ENCODE peak calls at places on chromosomes 16 and 17, in five cellular contexts. W is lung, V is IMR-90, Q is gastrocnemius medialis, L is DND-41. A is an unnamed sample.

GRCh38 chr16:82761858-82762257 is 135.1 kb downstream of the CDH13 start:
- DNase-seq in V (peak; percentile 38), L (no peak), Q (no peak), W (no peak), A (no peak)

GRCh38 chr17:57868007-57868774 is 18.3 kb upstream of the MRPS23 start:
- DNase-seq in L (peak; percentile 88), W (peak; percentile 67), V (peak; percentile 94), Q (peak; percentile 69), A (peak; percentile 32)

GRCh38 chr17:69874220-69874670 is 200.8 kb upstream of the KCNJ16 start:
- DNase-seq in V (peak; percentile 87), L (no peak), Q (no peak), W (no peak), A (no peak)

GRCh38 chr17:72700226-72700625 is 392.3 kb downstream of the SLC39A11 start:
- DNase-seq in W (no peak), L (no peak), Q (no peak), V (no peak), A (no peak)

GRCh38 chr17:36611345-36612072 is 10.1 kb downstream of the MRM1 start:
- DNase-seq in L (no peak), V (peak; percentile 85), W (no peak), Q (no peak), A (no peak)

GRCh38 chr17:31499771-31500554 is 108.5 kb downstream of the RAB11FIP4 start:
- DNase-seq in W (no peak), V (peak; percentile 22), Q (peak; percentile 85), L (no peak), A (no peak)

GRCh38 chr16:23206986-23207385 is 24.4 kb downstream of the SCNN1G start:
- DNase-seq in V (no peak), W (no peak), L (no peak), Q (no peak), A (no peak)

GRCh38 chr17:47281246-47281645 is 27.6 kb downstream of the ITGB3 start:
- DNase-seq in Q (no peak), L (no peak), V (no peak), W (no peak), A (no peak)

GRCh38 chr17:20010099-20010863 is 1.1 kb downstream of the SPECC1 start:
- DNase-seq in Q (no peak), W (no peak), V (peak; percentile 61), L (no peak), A (no peak)

GRCh38 chr16:11232852-11233726 is 22.9 kb downstream of the SOCS1 start:
- DNase-seq in Q (no peak), W (peak; percentile 53), L (peak; percentile 99), V (no peak), A (no peak)

GRCh38 chr16:35574454-35575431 is 2115.3 kb downstream of the TP53TG3F start:
- DNase-seq in W (no peak), V (no peak), L (no peak), Q (no peak), A (no peak)

GRCh38 chr17:57989011-57989345 is 924 bp upstream of the VEZF1 start:
- DNase-seq in Q (no peak), V (peak; percentile 50), L (no peak), W (no peak), A (no peak)

GRCh38 chr16:19666451-19666850 is 51.6 kb downstream of the KNOP1 start:
- DNase-seq in V (no peak), L (no peak), W (no peak), Q (no peak), A (no peak)

GRCh38 chr16:52078716-52079655 is 468.0 kb downstream of the TOX3 start:
- DNase-seq in Q (no peak), V (no peak), W (no peak), L (no peak), A (no peak)

GRCh38 chr16:31250782-31251384 is 8.9 kb upstream of the ITGAM start:
- DNase-seq in Q (no peak), L (no peak), W (no peak), V (no peak), A (no peak)

GRCh38 chr16:84859681-84860080 is 39.9 kb downstream of the CRISPLD2 start:
- DNase-seq in V (no peak), L (no peak), W (no peak), Q (no peak), A (no peak)

GRCh38 chr17:50871369-50871768 is 5.2 kb upstream of the TOB1 start:
- DNase-seq in Q (no peak), V (no peak), W (no peak), L (peak; percentile 50), A (no peak)

GRCh38 chr17:82675476-82676245 is 22.8 kb downstream of the RAB40B start:
- DNase-seq in Q (no peak), W (no peak), L (no peak), V (no peak), A (no peak)
- H3K4me1 ChIP-seq in Q (peaks cover 8% of the 10 kb centered on the region), W (no peaks in the 10 kb centered on the region), L (no peaks in the 10 kb centered on the region), V (no peaks in the 10 kb centered on the region), A (no peaks in the 10 kb centered on the region)

DNA sequence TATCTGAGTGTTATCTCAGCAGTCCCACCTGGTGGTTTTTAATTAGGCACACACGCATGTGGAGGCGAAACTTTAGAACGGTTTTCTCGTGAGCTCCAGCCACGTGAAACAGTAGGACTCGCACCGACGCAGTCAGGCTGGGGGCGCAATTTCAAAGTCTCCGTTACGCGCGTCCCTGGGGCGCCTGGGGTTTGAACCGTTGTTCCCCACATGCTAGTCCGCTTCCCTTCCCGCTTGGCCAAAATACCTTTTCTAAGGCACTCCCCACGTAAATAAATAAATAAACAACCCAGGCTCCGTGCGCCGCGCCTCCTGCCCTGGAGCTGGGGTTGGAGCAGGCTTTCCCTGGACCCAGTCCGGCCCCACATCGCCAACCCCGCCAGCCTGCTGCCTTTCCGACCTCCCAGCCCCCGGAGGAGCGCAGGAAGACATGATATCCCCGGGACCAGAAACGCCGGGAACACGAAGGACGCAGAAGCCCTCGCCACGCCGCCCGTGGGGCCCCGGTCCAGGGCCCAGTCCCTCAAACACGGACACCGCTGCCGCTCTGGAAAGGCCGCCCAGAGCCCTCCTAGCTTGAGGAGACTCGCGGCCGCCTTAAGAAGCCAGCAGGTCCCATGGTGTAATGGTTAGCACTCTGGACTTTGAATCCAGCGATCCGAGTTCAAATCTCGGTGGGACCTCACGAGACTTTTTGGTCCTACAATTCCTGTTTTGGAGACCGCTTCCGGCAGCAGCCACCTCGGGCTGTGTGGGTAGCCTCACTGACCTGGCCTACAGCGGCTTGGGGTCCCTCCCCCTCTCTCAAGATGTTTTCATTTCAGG is 18.2 kb downstream of the GNGT2 start:
- DNase-seq in V (peak; percentile 77), W (peak; percentile 91), Q (peak; percentile 83), L (peak; percentile 88), A (no peak)
- TF ChIP-seq CTCF in V (peak; percentile 35), W (peak; percentile 22), Q (peak; percentile 11), L (peak; percentile 58), A (peak; percentile 12)

GRCh38 chr16:89172901-89173628 is 1.5 kb downstream of the CDH15 start:
- DNase-seq in W (no peak), V (no peak), L (no peak), Q (no peak), A (no peak)

GRCh38 chr16:89169778-89170177 is 1.8 kb upstream of the CDH15 start:
- DNase-seq in V (no peak), L (no peak), Q (no peak), W (no peak), A (no peak)

GRCh38 chr16:89172171-89172900 is 788 bp downstream of the CDH15 start:
- DNase-seq in W (no peak), V (no peak), L (no peak), Q (no peak), A (no peak)

GRCh38 chr16:89170346-89171215 is 967 bp upstream of the CDH15 start:
- DNase-seq in V (no peak), W (peak; percentile 74), L (peak; percentile 42), Q (no peak), A (no peak)

GRCh38 chr16:89171216-89172170 is at the start of gene CDH15:
- DNase-seq in Q (peak; percentile 96), V (peak; percentile 75), W (peak; percentile 95), L (peak; percentile 92), A (peak; percentile 64)
- H3K4me3 ChIP-seq in Q (peak within 1 kb of the TSS; percentile 81), V (peak within 1 kb of the TSS; percentile 29), W (no peak within 1 kb of the TSS), L (peak within 1 kb of the TSS; percentile 27), A (no peak within 1 kb of the TSS)

GRCh38 chr17:29615048-29615385 is 7.7 kb downstream of the CORO6 start:
- DNase-seq in Q (no peak), V (no peak), W (no peak), L (peak; percentile 44), A (no peak)

GRCh38 chr17:29612404-29613370 is 10.0 kb downstream of the CORO6 start:
- DNase-seq in L (no peak), V (no peak), W (no peak), Q (peak; percentile 1), A (no peak)

GRCh38 chr17:29613371-29613837 is 9.3 kb downstream of the CORO6 start:
- DNase-seq in L (no peak), Q (peak; percentile 88), W (peak; percentile 92), V (peak; percentile 59), A (peak; percentile 59)

GRCh38 chr17:29614345-29615047 is 8.2 kb downstream of the CORO6 start:
- DNase-seq in Q (no peak), W (no peak), L (no peak), V (no peak), A (no peak)

DNA sequence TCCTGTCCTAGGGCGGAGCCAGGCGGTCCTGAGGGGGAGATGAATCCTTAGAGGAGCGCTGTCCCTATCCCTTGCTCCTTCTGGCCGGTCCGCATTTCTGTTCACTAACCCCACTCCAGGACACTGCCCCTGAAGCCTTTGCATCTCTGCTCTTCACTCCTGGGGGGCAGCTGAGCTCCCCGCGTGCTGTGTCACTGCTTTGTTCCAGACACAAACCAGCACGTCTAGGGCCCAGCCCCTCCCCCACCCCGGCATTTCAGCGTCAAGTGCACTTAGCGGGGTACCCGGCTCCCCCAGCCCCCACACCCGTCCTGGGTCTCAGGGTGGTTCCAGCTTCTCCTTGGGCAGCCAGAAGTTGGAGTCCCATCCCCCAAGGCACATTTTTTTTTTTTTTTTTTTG is 8.9 kb downstream of the CORO6 start:
- DNase-seq in L (no peak), V (no peak), W (no peak), Q (no peak), A (no peak)
- H3K4me1 ChIP-seq in L (peaks cover 34% of the 10 kb centered on the region), V (no peaks in the 10 kb centered on the region), W (no peaks in the 10 kb centered on the region), Q (peaks cover 50% of the 10 kb centered on the region), A (peaks cover 57% of the 10 kb centered on the region)

GRCh38 chr16:3135120-3135715 is 389 bp downstream of the ZNF213 start:
- DNase-seq in L (no peak), W (no peak), V (no peak), Q (no peak), A (no peak)

GRCh38 chr16:3137267-3137666 is 2.4 kb downstream of the ZNF213 start:
- DNase-seq in V (no peak), L (no peak), Q (no peak), W (no peak), A (no peak)

GRCh38 chr16:3131755-3132377 is 3.0 kb upstream of the ZNF213 start:
- DNase-seq in V (peak; percentile 35), Q (no peak), L (peak; percentile 62), W (no peak), A (no peak)

GRCh38 chr16:3138342-3138741 is 3.5 kb downstream of the ZNF213 start:
- DNase-seq in W (no peak), Q (no peak), L (no peak), V (no peak), A (no peak)

GRCh38 chr16:3134338-3135119 is at the start of gene ZNF213:
- DNase-seq in V (peak; percentile 97), L (peak; percentile 97), W (peak; percentile 95), Q (peak; percentile 96), A (peak; percentile 86)
- TF ChIP-seq CTCF in V (no peak), L (no peak), W (no peak), Q (no peak), A (no peak)

GRCh38 chr17:75044716-75045115 is 2.1 kb downstream of the ATP5PD start:
- DNase-seq in V (no peak), W (no peak), Q (no peak), L (no peak), A (no peak)
- H3K4me3 ChIP-seq in V (no peak overlapping the region), W (no peak overlapping the region), Q (no peak overlapping the region), L (no peak overlapping the region), A (no peak overlapping the region)